ENCODE peak calls at places on chromosomes 11 and 22, in five cellular contexts. L is K562, I is sigmoid colon, W is esophagus muscularis mucosa, R is vagina. U is an unnamed sample.

GRCh38 chr11:33753304-33753703 is 17.1 kb upstream of the CD59 start:
- DNase-seq in L (no peak), I (no peak), W (no peak), R (no peak), U (no peak)

GRCh38 chr11:33869511-33870422 is 22.1 kb downstream of the LMO2 start:
- DNase-seq in L (peak; percentile 61), I (no peak), W (no peak), R (no peak), U (no peak)

GRCh38 chr11:78784321-78785061 is 209.8 kb upstream of the NARS2 start:
- DNase-seq in L (no peak), I (no peak), W (no peak), R (no peak), U (no peak)

GRCh38 chr11:131186629-131187075 is 183.8 kb upstream of the NTM start:
- DNase-seq in L (no peak), I (no peak), W (no peak), R (no peak), U (no peak)

GRCh38 chr22:50170453-50171318 is at the start of gene PANX2:
- DNase-seq in L (no peak), I (no peak), W (no peak), R (no peak), U (no peak)

GRCh38 chr11:131767421-131767820 is 397.0 kb downstream of the NTM start:
- DNase-seq in L (no peak), I (no peak), W (no peak), R (no peak), U (no peak)

GRCh38 chr11:44351898-44352498 is 42.1 kb upstream of the ALX4 start:
- DNase-seq in L (peak; percentile 50), I (no peak), W (no peak), R (no peak), U (no peak)

GRCh38 chr11:72507050-72507449 is 72.7 kb upstream of the CLPB start:
- DNase-seq in L (no peak), I (no peak), W (no peak), R (no peak), U (no peak)

GRCh38 chr11:3675971-3676370 is 4.8 kb upstream of the CHRNA10 start:
- DNase-seq in L (no peak), I (no peak), W (no peak), R (no peak), U (no peak)

GRCh38 chr11:61917357-61918109 is at the start of gene RAB3IL1:
- DNase-seq in L (peak; percentile 82), I (peak; percentile 87), W (no peak), R (no peak), U (no peak)

GRCh38 chr11:95922099-95922498 is 1.8 kb downstream of the MTMR2 start:
- DNase-seq in L (no peak), I (no peak), W (no peak), R (no peak), U (no peak)

GRCh38 chr11:107102692-107103463 is 84.6 kb upstream of the GUCY1A2 start:
- DNase-seq in L (no peak), I (peak; percentile 55), W (no peak), R (no peak), U (no peak)

GRCh38 chr11:123429851-123430735 is at the start of gene GRAMD1B:
- DNase-seq in L (no peak), I (no peak), W (no peak), R (no peak), U (peak; percentile 37)

GRCh38 chr11:2517386-2518064 is 72.7 kb downstream of the KCNQ1 start:
- DNase-seq in L (no peak), I (no peak), W (peak; percentile 77), R (peak; percentile 94), U (no peak)

GRCh38 chr22:23262474-23263332 is 82.4 kb downstream of the BCR start:
- DNase-seq in L (peak; percentile 61), I (no peak), W (no peak), R (no peak), U (no peak)

GRCh38 chr11:14422814-14423182 is 63.8 kb upstream of the RRAS2 start:
- DNase-seq in L (no peak), I (no peak), W (no peak), R (no peak), U (no peak)

GRCh38 chr11:82547163-82547560 is 186.5 kb downstream of the FAM181B start:
- DNase-seq in L (no peak), I (no peak), W (no peak), R (no peak), U (no peak)

GRCh38 chr11:93017821-93018690 is 48.6 kb downstream of the MTNR1B start:
- DNase-seq in L (no peak), I (no peak), W (no peak), R (no peak), U (no peak)

GRCh38 chr11:130070109-130070828 is 575 bp downstream of the APLP2 start:
- DNase-seq in L (peak; percentile 50), I (peak; percentile 77), W (no peak), R (no peak), U (no peak)

GRCh38 chr22:27809226-27809625 is 7.7 kb upstream of the MN1 start:
- DNase-seq in L (no peak), I (no peak), W (no peak), R (no peak), U (no peak)

GRCh38 chr22:24968066-24968561 is 15.6 kb downstream of the KIAA1671 start:
- DNase-seq in L (no peak), I (no peak), W (no peak), R (no peak), U (no peak)

GRCh38 chr11:57547854-57548377 is 10.5 kb downstream of the SMTNL1 start:
- DNase-seq in L (no peak), I (no peak), W (no peak), R (no peak), U (no peak)

GRCh38 chr11:63459586-63459985 is 31.4 kb downstream of the PLAAT5 start:
- DNase-seq in L (no peak), I (no peak), W (no peak), R (no peak), U (no peak)

GRCh38 chr11:93524173-93524536 is 19.0 kb downstream of the SMCO4 start:
- DNase-seq in L (no peak), I (no peak), W (no peak), R (no peak), U (no peak)

GRCh38 chr11:93498099-93499040 is 44.8 kb downstream of the SMCO4 start:
- DNase-seq in L (no peak), I (no peak), W (no peak), R (no peak), U (no peak)

DNA sequence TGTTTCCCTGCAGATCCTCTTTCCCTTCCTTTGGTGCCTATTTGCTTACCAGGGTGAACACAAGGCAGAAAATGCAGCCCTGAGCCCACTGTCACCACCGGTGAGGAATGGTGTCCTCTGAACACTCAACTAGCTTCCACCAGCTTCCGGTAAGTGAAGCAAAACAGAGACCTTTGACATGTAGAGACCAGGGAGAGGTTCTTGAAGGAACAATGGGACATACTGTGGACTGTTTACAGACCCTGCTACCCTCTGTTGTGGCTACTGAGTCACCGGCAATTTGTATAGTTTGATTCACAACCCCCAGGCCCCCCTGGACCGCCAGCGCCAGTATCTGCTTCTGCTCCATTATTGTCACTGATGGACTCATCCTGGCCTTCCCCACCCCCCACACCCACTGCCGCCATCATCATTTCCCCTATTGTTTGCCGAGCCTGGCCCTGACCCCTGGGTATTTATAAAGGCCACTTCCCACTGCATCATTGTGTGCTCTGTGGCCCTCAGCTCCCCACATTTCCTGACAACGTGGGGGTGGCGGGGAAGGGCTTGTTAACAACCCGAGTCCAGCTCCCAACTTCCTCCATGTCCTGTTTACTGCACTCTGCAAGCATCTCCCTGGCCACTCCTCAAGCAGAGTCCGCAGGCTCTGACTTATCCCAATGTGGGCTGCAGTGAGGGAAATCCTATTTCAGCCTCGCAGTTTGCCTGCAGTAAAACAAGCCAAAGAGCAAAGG is 252.9 kb downstream of the ETS1 start:
- DNase-seq in L (no peak), I (peak; percentile 74), W (peak; percentile 91), R (no peak), U (no peak)
- H3K9me3 ChIP-seq in L (no peaks in the 10 kb centered on the region), I (no peaks in the 10 kb centered on the region), W (no peaks in the 10 kb centered on the region), R (no peaks in the 10 kb centered on the region), U (no peaks in the 10 kb centered on the region)

GRCh38 chr11:17733261-17733660 is 1.3 kb upstream of the KCNC1 start:
- DNase-seq in L (no peak), I (peak; percentile 19), W (no peak), R (no peak), U (no peak)

GRCh38 chr11:17734986-17735822 is 623 bp downstream of the KCNC1 start:
- DNase-seq in L (peak; percentile 62), I (peak; percentile 77), W (no peak), R (no peak), U (no peak)

GRCh38 chr11:17734418-17734911 is at the start of gene KCNC1:
- DNase-seq in L (peak; percentile 21), I (peak; percentile 61), W (no peak), R (no peak), U (no peak)

GRCh38 chr11:17730137-17730536 is 4.4 kb upstream of the KCNC1 start:
- DNase-seq in L (no peak), I (peak; percentile 56), W (no peak), R (no peak), U (no peak)

GRCh38 chr11:17730608-17731462 is 3.7 kb upstream of the KCNC1 start:
- DNase-seq in L (peak; percentile 83), I (peak; percentile 77), W (no peak), R (no peak), U (no peak)
- TF ChIP-seq POLR2AphosphoS5 in L (no peak), I (no peak), W (no peak), R (no peak), U (no peak)

GRCh38 chr22:20632518-20632917 is 125.1 kb downstream of the MED15 start:
- DNase-seq in L (no peak), I (no peak), W (no peak), R (no peak), U (no peak)
- H3K9me3 ChIP-seq in L (no peaks in the 10 kb centered on the region), I (no peaks in the 10 kb centered on the region), W (no peaks in the 10 kb centered on the region), R (no peaks in the 10 kb centered on the region), U (no peaks in the 10 kb centered on the region)

DNA sequence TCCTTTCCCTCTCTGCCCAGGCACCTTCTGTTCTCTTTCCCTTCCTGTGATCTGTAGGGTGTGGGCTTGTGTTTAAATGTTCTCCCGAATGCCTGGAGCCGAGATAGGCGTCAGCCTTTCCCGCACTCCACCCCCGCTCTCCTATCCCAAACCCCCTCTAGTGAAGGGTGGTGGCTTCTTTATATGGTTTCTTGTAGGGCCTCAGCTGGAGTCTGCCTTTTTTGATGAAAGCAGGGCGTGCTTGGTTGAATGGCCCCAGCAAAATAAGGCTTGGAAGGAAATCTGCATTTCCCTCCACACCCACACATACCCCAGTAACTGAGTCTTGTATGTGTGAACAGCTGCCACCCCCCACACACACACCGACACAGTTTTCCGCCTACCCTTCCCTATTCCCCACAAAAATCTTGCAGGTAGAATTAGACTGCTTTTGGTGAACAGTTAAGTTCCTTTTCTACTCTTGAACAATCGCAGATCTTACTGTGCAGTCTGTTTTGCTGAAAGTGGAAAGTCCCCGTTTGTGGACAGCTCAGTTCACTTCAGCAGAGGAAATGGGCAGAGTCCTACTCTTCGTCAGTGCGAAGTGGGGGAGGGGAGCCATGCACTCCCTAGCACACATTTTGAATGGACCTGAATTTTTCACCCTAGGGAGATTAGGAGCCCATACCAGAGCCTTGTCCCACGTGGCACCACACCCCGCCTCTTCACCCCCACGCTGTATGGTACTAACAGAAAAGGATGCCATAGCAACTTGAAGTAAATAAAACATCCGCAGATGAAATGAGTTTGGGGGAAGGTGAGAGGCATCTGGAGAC is 25.5 kb upstream of the GRK2 start:
- DNase-seq in L (peak; percentile 59), I (peak; percentile 81), W (no peak), R (no peak), U (no peak)
- TF ChIP-seq POLR2AphosphoS5 in L (peak; percentile 19), I (no peak), W (peak; percentile 33), R (peak; percentile 46), U (peak; percentile 22)